ENCODE peak calls at places on chromosomes 11 and 22, in nine cellular contexts. I, C, M, K, G, Z, W, P and L are unnamed samples.

GRCh38 chr11:3609416-3610265 is 32.2 kb downstream of the ART5 start:
- DNase-seq in C (no peak), I (no peak), W (peak; percentile 76), M (no peak), P (peak; percentile 36), G (no peak), Z (peak; percentile 72), K (peak; percentile 56), L (no peak)

GRCh38 chr22:28129319-28129962 is 210.4 kb upstream of the PITPNB start:
- DNase-seq in M (no peak), G (no peak), Z (no peak), P (no peak), K (no peak), I (no peak), W (peak; percentile 82), C (no peak), L (no peak)

GRCh38 chr22:23281053-23281405 is 100.7 kb downstream of the BCR start:
- DNase-seq in Z (no peak), W (no peak), G (no peak), C (no peak), M (no peak), P (no peak), K (no peak), I (no peak), L (no peak)

GRCh38 chr22:26168199-26168915 is 905 bp upstream of the SEZ6L start:
- DNase-seq in K (no peak), C (no peak), M (no peak), W (peak; percentile 54), I (no peak), P (no peak), Z (no peak), G (no peak), L (no peak)

GRCh38 chr22:46069518-46070214 is 80.7 kb upstream of the PPARA start:
- DNase-seq in M (no peak), W (no peak), I (peak; percentile 96), Z (peak; percentile 84), P (peak; percentile 95), K (no peak), G (peak; percentile 94), C (peak; percentile 84), L (no peak)

GRCh38 chr22:30314918-30315317 is 11.8 kb downstream of the TBC1D10A start:
- DNase-seq in K (no peak), W (no peak), C (no peak), I (no peak), P (no peak), Z (no peak), G (no peak), M (no peak), L (peak; percentile 48)

GRCh38 chr11:118004543-118005223 is 18.5 kb downstream of the IL10RA start:
- DNase-seq in W (no peak), M (no peak), P (no peak), C (no peak), G (no peak), I (no peak), K (peak; percentile 54), Z (no peak), L (no peak)

GRCh38 chr11:100863080-100863581 is 176.0 kb downstream of the ARHGAP42 start:
- DNase-seq in W (peak; percentile 21), G (no peak), M (no peak), K (peak; percentile 75), I (no peak), Z (no peak), P (no peak), C (peak; percentile 52), L (no peak)

GRCh38 chr22:17107547-17107810 is 13.7 kb downstream of the TMEM121B start:
- DNase-seq in W (no peak), G (no peak), I (no peak), C (no peak), K (no peak), P (no peak), Z (no peak), M (no peak), L (no peak)

GRCh38 chr11:116948375-116948774 is 111.0 kb upstream of the APOA1 start:
- DNase-seq in M (no peak), K (no peak), G (no peak), P (no peak), W (no peak), Z (no peak), I (no peak), C (no peak), L (no peak)

GRCh38 chr11:29962243-29962642 is 54.6 kb downstream of the KCNA4 start:
- DNase-seq in P (no peak), Z (no peak), G (no peak), M (no peak), I (no peak), C (no peak), K (no peak), W (peak; percentile 87), L (no peak)

GRCh38 chr11:117973446-117973922 is 12.7 kb upstream of the IL10RA start:
- DNase-seq in I (no peak), M (no peak), K (peak; percentile 2), C (no peak), G (no peak), P (no peak), W (no peak), Z (no peak), L (no peak)

GRCh38 chr11:116707250-116707649 is 65.5 kb downstream of the BUD13 start:
- DNase-seq in I (no peak), G (no peak), P (no peak), C (peak; percentile 58), M (no peak), K (no peak), W (peak; percentile 62), Z (no peak), L (no peak)

GRCh38 chr11:114208371-114208770 is 87.8 kb upstream of the NNMT start:
- DNase-seq in M (no peak), C (no peak), W (no peak), P (no peak), I (no peak), G (no peak), Z (no peak), K (no peak), L (no peak)

GRCh38 chr11:94111660-94112059 is 17.0 kb upstream of the PANX1 start:
- DNase-seq in M (no peak), P (no peak), Z (no peak), W (no peak), K (no peak), C (no peak), G (no peak), I (peak; percentile 58), L (no peak)

GRCh38 chr11:129846508-129847335 is 31.1 kb downstream of the TMEM45B start:
- DNase-seq in W (no peak), Z (no peak), M (no peak), I (no peak), P (no peak), C (no peak), K (no peak), G (no peak), L (no peak)

GRCh38 chr22:24409707-24410106 is 17.7 kb upstream of the ADORA2A start:
- DNase-seq in C (no peak), W (no peak), K (no peak), P (no peak), G (no peak), I (no peak), M (no peak), Z (no peak), L (no peak)

GRCh38 chr11:104238916-104239315 is 75.0 kb upstream of the PDGFD start:
- DNase-seq in G (no peak), Z (no peak), W (no peak), M (no peak), P (no peak), K (no peak), I (no peak), C (no peak), L (no peak)

GRCh38 chr22:17237031-17237668 is 17.9 kb upstream of the ADA2 start:
- DNase-seq in P (no peak), I (no peak), Z (no peak), K (no peak), M (peak; percentile 68), G (no peak), W (no peak), C (no peak), L (peak; percentile 70)

GRCh38 chr11:134562941-134563471 is 151.0 kb upstream of the B3GAT1 start:
- DNase-seq in C (no peak), W (no peak), I (peak; percentile 62), K (no peak), P (no peak), M (no peak), Z (no peak), G (no peak), L (no peak)

DNA sequence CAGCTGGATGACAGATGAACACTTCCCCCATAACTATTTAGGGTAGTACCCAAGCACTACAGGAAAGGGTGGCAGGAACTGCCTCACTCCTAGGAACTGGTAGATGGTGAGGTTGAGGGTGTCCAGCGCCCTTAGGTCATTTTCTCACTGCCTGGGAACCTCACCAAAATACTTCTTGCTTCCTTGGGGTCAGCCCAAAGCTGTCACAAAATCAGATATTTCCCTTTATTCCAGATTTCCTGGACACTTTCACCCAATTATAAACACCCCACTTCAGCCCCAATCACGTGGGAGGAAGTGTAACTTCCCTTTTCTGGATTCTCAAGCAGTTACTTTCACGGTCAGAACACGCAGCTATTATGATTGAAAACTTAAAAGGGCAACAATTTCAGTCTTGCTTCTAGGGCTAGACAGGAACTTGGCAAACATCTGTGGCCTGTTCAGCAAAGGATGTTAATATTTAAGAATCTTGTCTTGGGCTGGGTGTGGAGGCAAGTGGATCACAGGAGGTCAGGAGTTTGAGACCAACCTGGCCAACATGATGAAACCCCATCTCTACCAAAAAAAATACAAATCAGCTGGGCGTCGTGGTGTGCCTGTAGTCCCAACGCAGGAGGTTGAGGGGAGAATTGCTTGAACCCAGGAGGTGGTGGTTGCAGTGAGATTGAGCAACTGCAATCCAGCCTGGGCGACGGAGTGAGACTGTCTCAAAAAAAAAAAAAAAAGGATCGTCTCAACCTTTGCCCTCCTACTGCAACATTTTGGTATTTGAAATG is 4.0 kb downstream of the FTH1 start:
- DNase-seq in G (no peak), K (no peak), C (no peak), M (no peak), I (peak; percentile 72), Z (no peak), W (no peak), P (no peak), L (no peak)
- TF ChIP-seq POLR2AphosphoS5 in G (no peak), K (peak; percentile 80), C (peak; percentile 43), M (peak; percentile 19), I (peak; percentile 34), Z (peak; percentile 12), W (no peak), P (no peak), L (peak; percentile 81)

GRCh38 chr11:70755410-70756158 is 357.3 kb downstream of the CTTN start:
- DNase-seq in Z (peak; percentile 18), M (peak; percentile 95), P (peak; percentile 73), G (peak; percentile 73), K (peak; percentile 87), I (peak; percentile 82), W (peak; percentile 89), C (peak; percentile 85), L (peak; percentile 95)
- TF ChIP-seq POLR2AphosphoS5 in Z (no peak), M (no peak), P (peak; percentile 32), G (no peak), K (no peak), I (no peak), W (no peak), C (peak; percentile 58), L (no peak)

GRCh38 chr22:44995715-44996114 is 14.1 kb downstream of the PHF21B start:
- DNase-seq in G (no peak), I (no peak), C (no peak), K (no peak), P (no peak), M (no peak), W (no peak), Z (no peak), L (no peak)
- TF ChIP-seq POLR2AphosphoS5 in G (no peak), I (no peak), C (no peak), K (no peak), P (no peak), M (no peak), W (no peak), Z (no peak), L (no peak)

GRCh38 chr11:75549370-75549958 is 12.6 kb upstream of the SERPINH1 start:
- DNase-seq in P (no peak), G (no peak), C (no peak), M (no peak), W (no peak), I (no peak), Z (no peak), K (no peak), L (no peak)
- TF ChIP-seq POLR2AphosphoS5 in P (no peak), G (no peak), C (no peak), M (no peak), W (no peak), I (no peak), Z (no peak), K (no peak), L (no peak)